ENCODE peak calls at places on chromosomes 5 and 9, in seven cellular contexts. F is stimulated activated CD4-positive, alpha-beta T cell treated with anti-CD3 and anti-CD28 coated beads, Interleukin-15, amount 100 ng/mL, for 24 hours; L is left kidney; Q is COR-L47; T is neuronal stem cell; J is sciatic nerve; N is T-cell. S is an unnamed sample.

GRCh38 chr9:37683531-37684371 is 33.0 kb downstream of the FRMPD1 start:
- DNase-seq in T (no peak), F (no peak), Q (no peak), J (no peak), L (no peak), N (no peak), S (no peak)

GRCh38 chr9:13001989-13002580 is 227.3 kb downstream of the LURAP1L start:
- DNase-seq in T (no peak), L (no peak), N (no peak), F (no peak), Q (no peak), J (no peak), S (no peak)

GRCh38 chr9:130204341-130204740 is 32.1 kb downstream of the NCS1 start:
- DNase-seq in N (no peak), F (no peak), T (no peak), Q (no peak), L (no peak), J (no peak), S (no peak)

GRCh38 chr9:81380960-81381359 is 308.4 kb downstream of the TLE1 start:
- DNase-seq in N (no peak), J (no peak), T (no peak), Q (no peak), L (no peak), F (no peak), S (no peak)

GRCh38 chr5:136182618-136183017 is 10.3 kb downstream of the SMIM32 start:
- DNase-seq in F (no peak), Q (no peak), J (no peak), N (no peak), L (no peak), T (no peak), S (no peak)

GRCh38 chr5:181188700-181189362 is 16.2 kb downstream of the TRIM7 start:
- DNase-seq in F (peak), N (peak), J (peak), Q (no peak), L (peak), T (peak), S (no peak)

GRCh38 chr9:77420641-77421040 is 227.5 kb downstream of the GNA14 start:
- DNase-seq in Q (no peak), L (no peak), N (no peak), J (no peak), F (no peak), T (no peak), S (no peak)

GRCh38 chr5:5494489-5495402 is 72.3 kb downstream of the ICE1 start:
- DNase-seq in Q (no peak), J (peak), L (peak), F (peak), N (peak), T (peak), S (no peak)

GRCh38 chr5:133365326-133365725 is 247.0 kb downstream of the FSTL4 start:
- DNase-seq in T (peak), F (peak), J (no peak), L (peak), Q (no peak), N (no peak), S (no peak)

GRCh38 chr5:93607367-93608258 is 24.6 kb downstream of the NR2F1 start:
- DNase-seq in J (no peak), L (peak), N (no peak), F (no peak), T (no peak), Q (peak), S (peak)

GRCh38 chr5:64221911-64222310 is 56.3 kb downstream of the RNF180 start:
- DNase-seq in Q (no peak), J (no peak), F (no peak), N (no peak), L (no peak), T (no peak), S (no peak)

GRCh38 chr5:93581738-93582414 is 857 bp upstream of the NR2F1-AS1 start:
- DNase-seq in F (no peak), Q (peak), L (peak), T (no peak), N (no peak), J (no peak), S (peak)

GRCh38 chr5:149012350-149012749 is 50.5 kb downstream of the SH3TC2 start:
- DNase-seq in N (no peak), F (no peak), L (no peak), Q (no peak), J (no peak), T (no peak), S (no peak)

GRCh38 chr9:79012561-79012960 is 559.2 kb upstream of the TLE4 start:
- DNase-seq in N (no peak), Q (no peak), L (no peak), T (no peak), F (no peak), J (no peak), S (no peak)

GRCh38 chr9:98251554-98251953 is 3.9 kb downstream of the TBC1D2 start:
- DNase-seq in J (no peak), T (no peak), N (no peak), L (no peak), F (no peak), Q (no peak), S (no peak)

GRCh38 chr9:120859361-120859760 is 16.6 kb upstream of the PSMD5 start:
- DNase-seq in N (no peak), L (no peak), T (no peak), J (no peak), F (no peak), Q (no peak), S (no peak)